ENCODE peak calls at places on chromosomes 12 and 14, in nine cellular contexts. One of them, this sample, is unnamed.

GRCh38 chr12:68446896-68447806 is 115.0 kb upstream of the MDM1 start:
- DNase-seq in BJ: no peak
- DNase-seq in upper lobe of right lung: no peak
- DNase-seq in heart left ventricle: no peak
- DNase-seq in tibial nerve: no peak
- DNase-seq in lower lobe of right lung: no peak
- DNase-seq in CD8-positive, alpha-beta memory T cell: no peak
- DNase-seq in lung: no peak
- DNase-seq in BE2C: no peak
- DNase-seq in this sample: peak; percentile 15

GRCh38 chr12:128684357-128684756 is 139.4 kb downstream of the SLC15A4 start:
- DNase-seq in lower lobe of right lung: no peak
- DNase-seq in heart left ventricle: no peak
- DNase-seq in lung: no peak
- DNase-seq in tibial nerve: no peak
- DNase-seq in BE2C: no peak
- DNase-seq in upper lobe of right lung: no peak
- DNase-seq in BJ: no peak
- DNase-seq in CD8-positive, alpha-beta memory T cell: no peak
- DNase-seq in this sample: no peak

GRCh38 chr14:56812364-56813103 is 2.3 kb upstream of the OTX2 start:
- DNase-seq in upper lobe of right lung: no peak
- DNase-seq in CD8-positive, alpha-beta memory T cell: no peak
- DNase-seq in BJ: no peak
- DNase-seq in tibial nerve: no peak
- DNase-seq in lung: no peak
- DNase-seq in heart left ventricle: no peak
- DNase-seq in BE2C: no peak
- DNase-seq in lower lobe of right lung: no peak
- DNase-seq in this sample: peak; percentile 60

GRCh38 chr12:2244013-2244861 is 191.4 kb downstream of the CACNA1C start:
- DNase-seq in heart left ventricle: peak; percentile 52
- DNase-seq in lower lobe of right lung: no peak
- DNase-seq in BE2C: no peak
- DNase-seq in tibial nerve: peak; percentile 12
- DNase-seq in BJ: peak; percentile 69
- DNase-seq in CD8-positive, alpha-beta memory T cell: no peak
- DNase-seq in lung: no peak
- DNase-seq in upper lobe of right lung: no peak
- DNase-seq in this sample: peak; percentile 71

GRCh38 chr12:56161677-56162351 is 3.7 kb downstream of the MYL6 start:
- DNase-seq in CD8-positive, alpha-beta memory T cell: no peak
- DNase-seq in lower lobe of right lung: no peak
- DNase-seq in BE2C: no peak
- DNase-seq in heart left ventricle: no peak
- DNase-seq in upper lobe of right lung: no peak
- DNase-seq in tibial nerve: no peak
- DNase-seq in lung: no peak
- DNase-seq in BJ: no peak
- DNase-seq in this sample: no peak

GRCh38 chr14:55731881-55732498 is 152.0 kb downstream of the KTN1 start:
- DNase-seq in upper lobe of right lung: no peak
- DNase-seq in heart left ventricle: no peak
- DNase-seq in CD8-positive, alpha-beta memory T cell: peak; percentile 49
- DNase-seq in tibial nerve: peak; percentile 77
- DNase-seq in BJ: no peak
- DNase-seq in lung: no peak
- DNase-seq in lower lobe of right lung: no peak
- DNase-seq in BE2C: peak; percentile 59
- DNase-seq in this sample: peak; percentile 37

GRCh38 chr12:110199360-110200123 is 75.4 kb downstream of the IFT81 start:
- DNase-seq in upper lobe of right lung: no peak
- DNase-seq in CD8-positive, alpha-beta memory T cell: no peak
- DNase-seq in BE2C: peak; percentile 16
- DNase-seq in lung: no peak
- DNase-seq in tibial nerve: no peak
- DNase-seq in heart left ventricle: no peak
- DNase-seq in BJ: no peak
- DNase-seq in lower lobe of right lung: no peak
- DNase-seq in this sample: peak; percentile 42

GRCh38 chr12:2944401-2945047 is 14.7 kb upstream of the TEAD4 start:
- DNase-seq in tibial nerve: peak; percentile 33
- DNase-seq in BJ: no peak
- DNase-seq in BE2C: peak; percentile 55
- DNase-seq in CD8-positive, alpha-beta memory T cell: peak; percentile 5
- DNase-seq in heart left ventricle: no peak
- DNase-seq in lung: peak; percentile 47
- DNase-seq in lower lobe of right lung: peak; percentile 56
- DNase-seq in upper lobe of right lung: peak; percentile 76
- DNase-seq in this sample: peak; percentile 92

GRCh38 chr14:45715946-45716345 is 462.9 kb upstream of the MIS18BP1 start:
- DNase-seq in BE2C: no peak
- DNase-seq in upper lobe of right lung: no peak
- DNase-seq in lung: no peak
- DNase-seq in lower lobe of right lung: no peak
- DNase-seq in CD8-positive, alpha-beta memory T cell: no peak
- DNase-seq in BJ: no peak
- DNase-seq in heart left ventricle: no peak
- DNase-seq in tibial nerve: no peak
- DNase-seq in this sample: no peak

GRCh38 chr12:76766161-76766560 is 2.2 kb downstream of the ZDHHC17 start:
- DNase-seq in lower lobe of right lung: no peak
- DNase-seq in CD8-positive, alpha-beta memory T cell: no peak
- DNase-seq in lung: no peak
- DNase-seq in BJ: no peak
- DNase-seq in BE2C: no peak
- DNase-seq in tibial nerve: no peak
- DNase-seq in heart left ventricle: no peak
- DNase-seq in upper lobe of right lung: no peak
- DNase-seq in this sample: no peak
- H3K4me3 ChIP-seq in lower lobe of right lung: no peak overlapping the region
- H3K4me3 ChIP-seq in CD8-positive, alpha-beta memory T cell: no peak overlapping the region
- H3K4me3 ChIP-seq in lung: no peak overlapping the region
- H3K4me3 ChIP-seq in BJ: no peak overlapping the region
- H3K4me3 ChIP-seq in BE2C: no peak overlapping the region
- H3K4me3 ChIP-seq in tibial nerve: no peak overlapping the region
- H3K4me3 ChIP-seq in heart left ventricle: no peak overlapping the region
- H3K4me3 ChIP-seq in upper lobe of right lung: no peak overlapping the region
- H3K4me3 ChIP-seq in this sample: no peak overlapping the region

DNA sequence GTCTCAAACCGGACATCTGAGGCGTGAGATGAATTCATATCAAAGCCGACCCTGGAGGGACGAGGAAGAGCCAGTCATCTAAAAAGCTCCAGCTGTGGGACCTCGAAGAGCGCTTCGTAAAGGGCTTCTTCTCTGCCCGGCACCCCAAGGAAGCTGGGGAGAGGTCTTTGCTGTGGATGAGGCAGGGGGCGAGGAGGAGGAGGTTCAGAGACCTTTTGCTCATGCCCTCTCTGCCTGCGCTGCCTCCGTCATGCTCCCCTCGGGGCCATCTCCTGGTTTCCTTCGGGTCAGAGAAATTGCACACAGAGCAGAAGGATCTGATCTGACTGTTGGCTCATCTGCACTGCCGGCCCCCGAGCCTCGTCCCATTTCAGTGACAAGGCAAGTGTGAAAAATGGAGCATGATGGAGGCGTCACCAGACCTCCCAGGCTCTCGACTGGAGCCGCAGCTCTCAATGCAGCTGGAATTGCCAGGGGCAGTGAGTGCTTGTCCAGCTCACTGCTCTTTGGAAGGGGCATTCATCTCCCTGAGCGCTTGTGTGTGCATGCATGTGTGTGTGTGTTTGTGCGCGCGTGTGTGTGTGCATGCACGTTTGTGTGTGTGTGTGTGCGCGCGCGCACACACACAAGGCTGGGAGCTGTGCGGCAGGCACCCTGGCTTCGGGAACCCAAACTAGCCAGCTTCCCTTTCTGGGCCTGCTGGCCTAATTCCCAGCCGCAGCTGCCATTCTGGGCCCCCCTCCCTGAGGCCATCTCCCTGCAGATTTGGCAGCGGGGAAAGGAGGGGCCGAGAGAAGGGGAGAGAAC is 9.2 kb downstream of the CABP1 start:
- DNase-seq in lower lobe of right lung: peak; percentile 39
- DNase-seq in upper lobe of right lung: no peak
- DNase-seq in heart left ventricle: peak; percentile 23
- DNase-seq in BE2C: peak; percentile 71
- DNase-seq in lung: no peak
- DNase-seq in tibial nerve: no peak
- DNase-seq in BJ: no peak
- DNase-seq in CD8-positive, alpha-beta memory T cell: no peak
- DNase-seq in this sample: peak; percentile 67
- H3K27me3 ChIP-seq in lower lobe of right lung: peaks cover 38% of the 10 kb centered on the region
- H3K27me3 ChIP-seq in upper lobe of right lung: peaks cover 19% of the 10 kb centered on the region
- H3K27me3 ChIP-seq in heart left ventricle: peaks cover 17% of the 10 kb centered on the region
- H3K27me3 ChIP-seq in BE2C: no peaks in the 10 kb centered on the region
- H3K27me3 ChIP-seq in lung: peaks cover 3% of the 10 kb centered on the region
- H3K27me3 ChIP-seq in tibial nerve: peaks cover 32% of the 10 kb centered on the region
- H3K27me3 ChIP-seq in BJ: peaks cover 22% of the 10 kb centered on the region
- H3K27me3 ChIP-seq in CD8-positive, alpha-beta memory T cell: peaks cover 30% of the 10 kb centered on the region
- H3K27me3 ChIP-seq in this sample: peaks cover 11% of the 10 kb centered on the region

GRCh38 chr12:89345830-89346740 is 6.2 kb downstream of the DUSP6 start:
- DNase-seq in BE2C: no peak
- DNase-seq in BJ: no peak
- DNase-seq in heart left ventricle: peak; percentile 80
- DNase-seq in tibial nerve: peak; percentile 74
- DNase-seq in CD8-positive, alpha-beta memory T cell: peak; percentile 21
- DNase-seq in lower lobe of right lung: peak; percentile 80
- DNase-seq in lung: peak; percentile 72
- DNase-seq in upper lobe of right lung: peak; percentile 76
- DNase-seq in this sample: peak; percentile 61

GRCh38 chr12:89343127-89343526 is 9.2 kb downstream of the DUSP6 start:
- DNase-seq in BE2C: no peak
- DNase-seq in CD8-positive, alpha-beta memory T cell: no peak
- DNase-seq in tibial nerve: peak; percentile 46
- DNase-seq in BJ: no peak
- DNase-seq in upper lobe of right lung: no peak
- DNase-seq in lung: no peak
- DNase-seq in heart left ventricle: peak; percentile 40
- DNase-seq in lower lobe of right lung: no peak
- DNase-seq in this sample: no peak

GRCh38 chr12:89344043-89344861 is 8.0 kb downstream of the DUSP6 start:
- DNase-seq in lower lobe of right lung: no peak
- DNase-seq in BJ: no peak
- DNase-seq in upper lobe of right lung: no peak
- DNase-seq in CD8-positive, alpha-beta memory T cell: no peak
- DNase-seq in BE2C: no peak
- DNase-seq in heart left ventricle: no peak
- DNase-seq in tibial nerve: no peak
- DNase-seq in lung: no peak
- DNase-seq in this sample: no peak

GRCh38 chr12:89345376-89345775 is 6.9 kb downstream of the DUSP6 start:
- DNase-seq in tibial nerve: no peak
- DNase-seq in BJ: no peak
- DNase-seq in lower lobe of right lung: no peak
- DNase-seq in CD8-positive, alpha-beta memory T cell: no peak
- DNase-seq in lung: no peak
- DNase-seq in heart left ventricle: no peak
- DNase-seq in BE2C: no peak
- DNase-seq in upper lobe of right lung: no peak
- DNase-seq in this sample: no peak

DNA sequence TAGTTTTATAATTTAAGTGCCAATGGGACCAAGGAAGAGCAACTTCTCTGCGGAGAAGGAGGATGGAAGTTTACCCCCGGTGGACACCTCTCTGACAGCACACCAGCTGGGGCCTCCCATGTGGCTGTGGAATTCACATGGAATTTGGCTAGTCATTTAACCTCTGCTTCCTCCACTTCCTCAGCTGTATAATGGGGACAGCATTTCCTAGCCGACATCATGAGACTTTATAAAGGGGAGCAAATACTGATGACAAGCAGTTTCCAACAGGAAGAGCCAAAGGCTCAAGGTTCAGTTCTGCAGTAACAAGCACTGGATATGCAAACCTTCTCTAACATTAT is 7.5 kb downstream of the DUSP6 start:
- DNase-seq in tibial nerve: no peak
- DNase-seq in BJ: no peak
- DNase-seq in CD8-positive, alpha-beta memory T cell: no peak
- DNase-seq in upper lobe of right lung: no peak
- DNase-seq in lower lobe of right lung: no peak
- DNase-seq in heart left ventricle: no peak
- DNase-seq in BE2C: no peak
- DNase-seq in lung: no peak
- DNase-seq in this sample: no peak
- H3K36me3 ChIP-seq in tibial nerve: no peaks in the 10 kb centered on the region
- H3K36me3 ChIP-seq in BJ: peaks cover 4% of the 10 kb centered on the region
- H3K36me3 ChIP-seq in CD8-positive, alpha-beta memory T cell: no peaks in the 10 kb centered on the region
- H3K36me3 ChIP-seq in upper lobe of right lung: peaks cover 25% of the 10 kb centered on the region
- H3K36me3 ChIP-seq in lower lobe of right lung: peaks cover 26% of the 10 kb centered on the region
- H3K36me3 ChIP-seq in heart left ventricle: no peaks in the 10 kb centered on the region
- H3K36me3 ChIP-seq in BE2C: no peaks in the 10 kb centered on the region
- H3K36me3 ChIP-seq in lung: peaks cover 10% of the 10 kb centered on the region
- H3K36me3 ChIP-seq in this sample: peaks cover 6% of the 10 kb centered on the region

GRCh38 chr14:35543006-35543405 is 9.0 kb downstream of the INSM2 start:
- DNase-seq in lung: no peak
- DNase-seq in BJ: no peak
- DNase-seq in lower lobe of right lung: no peak
- DNase-seq in CD8-positive, alpha-beta memory T cell: no peak
- DNase-seq in upper lobe of right lung: no peak
- DNase-seq in tibial nerve: no peak
- DNase-seq in heart left ventricle: no peak
- DNase-seq in BE2C: no peak
- DNase-seq in this sample: no peak

GRCh38 chr14:35534130-35534883 is at the start of gene INSM2:
- DNase-seq in tibial nerve: no peak
- DNase-seq in lower lobe of right lung: no peak
- DNase-seq in upper lobe of right lung: peak; percentile 66
- DNase-seq in heart left ventricle: no peak
- DNase-seq in lung: no peak
- DNase-seq in BE2C: no peak
- DNase-seq in BJ: no peak
- DNase-seq in CD8-positive, alpha-beta memory T cell: no peak
- DNase-seq in this sample: no peak

GRCh38 chr14:35534884-35535793 is 1.2 kb downstream of the INSM2 start:
- DNase-seq in heart left ventricle: peak; percentile 46
- DNase-seq in BE2C: peak; percentile 51
- DNase-seq in CD8-positive, alpha-beta memory T cell: peak; percentile 31
- DNase-seq in BJ: no peak
- DNase-seq in lower lobe of right lung: peak; percentile 68
- DNase-seq in upper lobe of right lung: peak; percentile 82
- DNase-seq in lung: peak; percentile 60
- DNase-seq in tibial nerve: peak; percentile 31
- DNase-seq in this sample: peak; percentile 87

GRCh38 chr14:35535794-35536112 is 1.8 kb downstream of the INSM2 start:
- DNase-seq in BE2C: no peak
- DNase-seq in upper lobe of right lung: no peak
- DNase-seq in lung: no peak
- DNase-seq in BJ: no peak
- DNase-seq in tibial nerve: no peak
- DNase-seq in heart left ventricle: no peak
- DNase-seq in CD8-positive, alpha-beta memory T cell: no peak
- DNase-seq in lower lobe of right lung: no peak
- DNase-seq in this sample: no peak

DNA sequence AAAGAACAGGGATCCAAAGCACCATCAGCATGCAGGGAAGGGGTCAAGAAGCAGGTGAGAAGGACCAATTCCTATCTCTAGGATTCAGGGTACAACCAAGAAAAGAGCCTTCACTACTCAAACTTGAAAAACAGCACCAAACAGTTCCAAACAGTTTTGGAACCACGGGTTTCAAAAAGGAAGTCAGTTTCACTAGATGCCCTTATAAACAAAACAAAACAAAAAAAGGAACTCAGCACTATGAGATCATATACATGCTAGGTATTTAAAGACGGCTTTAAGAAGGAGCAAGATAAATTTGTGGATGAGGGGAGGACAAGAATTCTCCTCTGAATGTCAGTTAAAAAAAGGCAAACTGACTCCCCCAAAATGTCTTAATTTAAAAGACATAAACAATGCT is 6.0 kb downstream of the INSM2 start:
- DNase-seq in lung: no peak
- DNase-seq in heart left ventricle: no peak
- DNase-seq in BE2C: no peak
- DNase-seq in upper lobe of right lung: no peak
- DNase-seq in BJ: no peak
- DNase-seq in lower lobe of right lung: no peak
- DNase-seq in tibial nerve: no peak
- DNase-seq in CD8-positive, alpha-beta memory T cell: no peak
- DNase-seq in this sample: no peak
- H3K4me3 ChIP-seq in lung: no peak overlapping the region
- H3K4me3 ChIP-seq in heart left ventricle: no peak overlapping the region
- H3K4me3 ChIP-seq in BE2C: peak overlapping the region; percentile 37
- H3K4me3 ChIP-seq in upper lobe of right lung: no peak overlapping the region
- H3K4me3 ChIP-seq in BJ: no peak overlapping the region
- H3K4me3 ChIP-seq in lower lobe of right lung: no peak overlapping the region
- H3K4me3 ChIP-seq in tibial nerve: no peak overlapping the region
- H3K4me3 ChIP-seq in CD8-positive, alpha-beta memory T cell: no peak overlapping the region
- H3K4me3 ChIP-seq in this sample: no peak overlapping the region